ENCODE peak calls at places on chromosome 15, in nine cellular contexts. U is colonic mucosa, M is fibroblast of lung, X is MM.1S, A is IMR-90, J is SK-N-SH, E is endothelial cell of umbilical vein, I is keratinocyte, Q is K562. N is an unnamed sample.

GRCh38 chr15:63598467-63599400 is 1.5 kb downstream of the FBXL22 start:
- DNase-seq in U (peak), M (peak), X (no peak), A (no peak), J (peak), E (peak), I (no peak), Q (no peak), N (no peak)

GRCh38 chr15:69729167-69729748 is 276.6 kb downstream of the RPLP1 start:
- DNase-seq in U (peak), M (peak), X (peak), A (peak), J (peak), E (peak), I (no peak), Q (peak), N (peak)

GRCh38 chr15:73899197-73900128 is 26.1 kb downstream of the TBC1D21 start:
- DNase-seq in U (no peak), M (no peak), X (no peak), A (peak), J (peak), E (no peak), I (no peak), Q (no peak), N (no peak)

GRCh38 chr15:72047020-72047419 is 70.9 kb downstream of the MYO9A start:
- DNase-seq in U (no peak), M (no peak), X (no peak), A (peak), J (no peak), E (no peak), I (no peak), Q (no peak), N (no peak)

GRCh38 chr15:71743861-71744382 is 66.4 kb upstream of the NR2E3 start:
- DNase-seq in U (peak), M (peak), X (peak), A (peak), J (peak), E (peak), I (no peak), Q (peak), N (peak)

GRCh38 chr15:90046289-90046688 is 45.2 kb downstream of the ZNF710 start:
- DNase-seq in U (no peak), M (no peak), X (no peak), A (no peak), J (no peak), E (no peak), I (no peak), Q (no peak), N (no peak)

GRCh38 chr15:60299452-60300047 is 98.2 kb downstream of the ANXA2 start:
- DNase-seq in U (peak), M (peak), X (no peak), A (no peak), J (peak), E (no peak), I (peak), Q (peak), N (no peak)

GRCh38 chr15:29270169-29270955 is 740 bp upstream of the NSMCE3 start:
- DNase-seq in U (peak), M (peak), X (peak), A (peak), J (peak), E (no peak), I (no peak), Q (no peak), N (peak)

GRCh38 chr15:83776986-83777385 is 123.1 kb downstream of the ADAMTSL3 start:
- DNase-seq in U (no peak), M (no peak), X (no peak), A (no peak), J (no peak), E (no peak), I (no peak), Q (no peak), N (no peak)

GRCh38 chr15:70508561-70509281 is 254.6 kb downstream of the UACA start:
- DNase-seq in U (no peak), M (peak), X (no peak), A (peak), J (no peak), E (peak), I (no peak), Q (no peak), N (no peak)

GRCh38 chr15:40092416-40093223 is 16.1 kb downstream of the BMF start:
- DNase-seq in U (peak), M (peak), X (no peak), A (peak), J (peak), E (no peak), I (no peak), Q (no peak), N (no peak)

GRCh38 chr15:87752250-87752951 is 504.1 kb downstream of the NTRK3 start:
- DNase-seq in U (no peak), M (peak), X (no peak), A (peak), J (no peak), E (peak), I (peak), Q (no peak), N (no peak)

GRCh38 chr15:70726753-70727152 is 36.6 kb downstream of the UACA start:
- DNase-seq in U (no peak), M (no peak), X (no peak), A (peak), J (no peak), E (no peak), I (no peak), Q (no peak), N (no peak)

GRCh38 chr15:56739964-56740640 is 6.8 kb upstream of the ZNF280D start:
- DNase-seq in U (no peak), M (no peak), X (no peak), A (no peak), J (no peak), E (no peak), I (no peak), Q (no peak), N (peak)

GRCh38 chr15:74657846-74658245 is 38.0 kb downstream of the EDC3 start:
- DNase-seq in U (no peak), M (no peak), X (no peak), A (peak), J (no peak), E (no peak), I (no peak), Q (peak), N (no peak)

GRCh38 chr15:42612367-42612912 is 37.0 kb downstream of the STARD9 start:
- DNase-seq in U (no peak), M (no peak), X (no peak), A (no peak), J (no peak), E (no peak), I (no peak), Q (no peak), N (no peak)

GRCh38 chr15:44308415-44308814 is 19.9 kb downstream of the GOLM2 start:
- DNase-seq in U (no peak), M (no peak), X (peak), A (no peak), J (no peak), E (no peak), I (no peak), Q (no peak), N (no peak)

GRCh38 chr15:63611217-63611616 is 14.0 kb downstream of the FBXL22 start:
- DNase-seq in U (no peak), M (no peak), X (no peak), A (no peak), J (no peak), E (no peak), I (no peak), Q (no peak), N (no peak)

GRCh38 chr15:52717924-52718323 is 38.7 kb upstream of the ATOSA start:
- DNase-seq in U (no peak), M (no peak), X (no peak), A (no peak), J (no peak), E (no peak), I (no peak), Q (no peak), N (no peak)

GRCh38 chr15:56250626-56251025 is 6.9 kb upstream of the RFX7 start:
- DNase-seq in U (no peak), M (no peak), X (no peak), A (no peak), J (no peak), E (no peak), I (no peak), Q (no peak), N (no peak)

GRCh38 chr15:33580526-33580925 is 269.8 kb downstream of the RYR3 start:
- DNase-seq in U (no peak), M (no peak), X (no peak), A (no peak), J (no peak), E (no peak), I (no peak), Q (no peak), N (no peak)

GRCh38 chr15:35626984-35627383 is 81.0 kb upstream of the DPH6 start:
- DNase-seq in U (no peak), M (no peak), X (no peak), A (no peak), J (no peak), E (no peak), I (no peak), Q (no peak), N (no peak)

GRCh38 chr15:69782809-69783208 is 314.9 kb downstream of the TLE3 start:
- DNase-seq in U (no peak), M (no peak), X (no peak), A (no peak), J (no peak), E (no peak), I (no peak), Q (no peak), N (no peak)

GRCh38 chr15:36887214-36888017 is 212.9 kb downstream of the MEIS2 start:
- DNase-seq in U (no peak), M (no peak), X (no peak), A (no peak), J (no peak), E (no peak), I (no peak), Q (peak), N (no peak)

GRCh38 chr15:92034227-92034626 is 180.7 kb downstream of the SLCO3A1 start:
- DNase-seq in U (no peak), M (no peak), X (no peak), A (no peak), J (no peak), E (no peak), I (no peak), Q (no peak), N (no peak)

GRCh38 chr15:89139613-89140499 is 51.6 kb downstream of the ABHD2 start:
- DNase-seq in U (no peak), M (peak), X (no peak), A (no peak), J (peak), E (no peak), I (no peak), Q (no peak), N (no peak)

GRCh38 chr15:60004846-60005351 is 788 bp downstream of the FOXB1 start:
- DNase-seq in U (no peak), M (peak), X (no peak), A (peak), J (peak), E (peak), I (no peak), Q (no peak), N (peak)

GRCh38 chr15:49721091-49721490 is 100.2 kb downstream of the DTWD1 start:
- DNase-seq in U (no peak), M (no peak), X (no peak), A (no peak), J (peak), E (no peak), I (no peak), Q (no peak), N (no peak)

GRCh38 chr15:75049392-75049791 is 26.0 kb downstream of the PPCDC start:
- DNase-seq in U (no peak), M (peak), X (no peak), A (peak), J (peak), E (peak), I (no peak), Q (no peak), N (no peak)

GRCh38 chr15:36284911-36285310 is 294.5 kb upstream of the CDIN1 start:
- DNase-seq in U (no peak), M (no peak), X (no peak), A (no peak), J (no peak), E (no peak), I (no peak), Q (no peak), N (no peak)

GRCh38 chr15:77748078-77749064 is 115.7 kb upstream of the LINGO1 start:
- DNase-seq in U (peak), M (no peak), X (no peak), A (no peak), J (no peak), E (no peak), I (no peak), Q (peak), N (no peak)
- H3K4me3 ChIP-seq in U (no peak), M (no peak), X (peak), A (no peak), J (no peak), E (no peak), I (no peak), Q (no peak), N (no peak)

GRCh38 chr15:100245496-100245838 is 96.3 kb downstream of the ADAMTS17 start:
- DNase-seq in U (no peak), M (no peak), X (no peak), A (no peak), J (no peak), E (no peak), I (no peak), Q (no peak), N (no peak)

GRCh38 chr15:100244796-100245495 is 96.8 kb downstream of the ADAMTS17 start:
- DNase-seq in U (no peak), M (no peak), X (no peak), A (no peak), J (no peak), E (no peak), I (no peak), Q (no peak), N (no peak)

GRCh38 chr15:100242989-100243388 is 98.8 kb downstream of the ADAMTS17 start:
- DNase-seq in U (no peak), M (no peak), X (no peak), A (no peak), J (no peak), E (no peak), I (no peak), Q (no peak), N (no peak)

GRCh38 chr15:100245855-100246254 is 95.9 kb downstream of the ADAMTS17 start:
- DNase-seq in U (no peak), M (no peak), X (no peak), A (no peak), J (no peak), E (no peak), I (no peak), Q (no peak), N (no peak)

DNA sequence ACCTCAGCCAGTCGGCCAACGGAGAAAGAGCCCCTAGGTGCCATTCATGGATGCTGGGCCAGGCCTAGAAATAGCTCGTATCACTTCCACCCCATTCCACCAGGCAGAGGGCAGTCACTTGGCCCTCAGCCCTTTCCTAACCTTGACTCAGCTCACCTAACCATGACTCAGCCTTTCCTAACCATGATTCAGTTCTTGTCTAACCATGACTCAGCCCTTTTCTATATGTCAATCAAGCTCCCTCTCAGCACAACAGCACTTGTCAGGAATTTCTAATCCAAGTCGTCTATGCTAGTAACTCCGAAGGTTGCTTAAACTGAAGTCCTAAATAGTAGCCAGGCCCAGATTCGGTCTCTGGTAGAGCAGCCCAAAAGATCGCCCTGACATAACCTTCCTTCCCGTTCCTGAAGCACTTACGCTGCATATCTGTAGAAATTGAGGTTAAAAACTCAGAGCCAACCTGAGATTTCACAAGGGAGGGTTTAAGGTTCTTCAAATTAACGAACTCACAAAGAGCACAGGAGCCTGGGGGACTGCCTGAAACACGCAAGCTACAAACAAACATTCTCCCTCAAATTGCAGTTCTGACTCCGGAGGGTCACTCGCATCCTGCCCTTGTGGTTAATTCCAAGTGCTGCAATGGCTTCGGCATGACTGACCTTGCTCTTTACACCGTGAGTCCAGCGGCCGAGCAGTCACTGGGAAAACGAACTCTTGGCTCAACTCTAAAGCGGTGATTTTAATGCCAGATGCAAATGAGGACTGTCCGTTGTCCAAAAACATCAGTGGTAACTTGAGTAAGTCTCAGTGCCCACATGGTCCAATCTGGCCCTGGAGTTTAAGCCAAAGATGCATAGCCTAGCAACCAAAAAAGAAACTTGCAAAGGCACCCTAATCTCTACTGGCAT is 99.9 kb downstream of the ADAMTS17 start:
- DNase-seq in U (no peak), M (peak), X (no peak), A (no peak), J (no peak), E (no peak), I (peak), Q (peak), N (no peak)
- H3K9ac ChIP-seq in U (no peak), M (no peak), X (no peak), A (no peak), J (no peak), E (no peak), I (no peak), Q (no peak), N (no peak)

GRCh38 chr15:78619022-78619950 is 1.5 kb downstream of the CHRNA3 start:
- DNase-seq in U (no peak), M (no peak), X (no peak), A (no peak), J (peak), E (no peak), I (no peak), Q (no peak), N (no peak)

GRCh38 chr15:78620839-78621421 is at the start of gene CHRNA3:
- DNase-seq in U (no peak), M (no peak), X (no peak), A (no peak), J (peak), E (no peak), I (no peak), Q (no peak), N (peak)

GRCh38 chr15:78621810-78622402 is 1.1 kb upstream of the CHRNA3 start:
- DNase-seq in U (no peak), M (no peak), X (no peak), A (no peak), J (no peak), E (no peak), I (no peak), Q (no peak), N (peak)

GRCh38 chr15:78618490-78618934 is 2.3 kb downstream of the CHRNA3 start:
- DNase-seq in U (peak), M (peak), X (peak), A (peak), J (peak), E (peak), I (no peak), Q (peak), N (peak)

DNA sequence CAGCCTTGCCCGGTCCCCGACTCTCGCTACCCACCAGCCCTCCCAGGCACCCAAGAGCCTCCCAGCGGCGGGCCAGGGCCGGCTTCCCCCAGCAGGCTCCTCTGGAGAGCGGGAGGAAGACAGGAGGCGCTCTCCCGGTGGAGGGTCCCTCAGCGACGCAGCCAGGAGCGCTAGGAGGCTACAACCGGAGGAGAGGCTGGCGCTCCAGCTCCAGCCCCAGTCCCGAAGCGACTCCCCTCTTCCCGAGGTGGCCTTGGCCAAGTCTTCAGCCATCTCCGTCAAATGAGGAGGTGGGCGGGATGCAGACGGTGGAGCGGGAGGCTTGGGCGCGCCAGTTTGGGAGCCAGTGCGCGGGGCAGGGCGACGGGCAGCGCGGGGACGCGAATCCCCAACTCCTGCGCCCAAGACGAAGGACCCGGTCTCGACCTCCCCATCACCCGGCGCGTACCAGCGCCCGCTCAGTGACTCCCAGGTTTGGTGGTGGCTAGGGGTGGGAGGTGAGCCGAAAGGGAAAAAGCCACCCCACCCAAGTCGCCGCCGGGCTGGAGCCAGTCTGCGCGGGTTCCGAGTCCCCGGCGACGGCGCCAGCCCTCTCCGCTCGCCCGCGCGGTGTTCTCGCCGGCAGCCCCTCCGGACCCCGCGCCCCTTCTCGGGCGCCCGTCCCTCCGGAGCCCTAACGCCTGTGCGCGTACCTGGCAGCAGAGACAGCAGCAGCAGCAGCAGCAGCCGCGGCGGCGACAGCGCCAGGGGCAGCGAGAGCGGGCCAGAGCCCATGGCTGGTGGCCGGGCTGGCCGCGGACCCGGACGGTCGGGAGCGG is 566 bp downstream of the CHRNA3 start:
- DNase-seq in U (no peak), M (no peak), X (no peak), A (no peak), J (peak), E (no peak), I (no peak), Q (no peak), N (no peak)
- TF ChIP-seq CTCF in U (no peak), M (peak), X (no peak), A (peak), J (peak), E (peak), I (no peak), Q (peak), N (no peak)

GRCh38 chr15:67079361-67079760 is 14.0 kb downstream of the SMAD3 start:
- DNase-seq in U (no peak), M (no peak), X (no peak), A (peak), J (no peak), E (no peak), I (no peak), Q (no peak), N (no peak)

GRCh38 chr15:67077641-67078215 is 12.3 kb downstream of the SMAD3 start:
- DNase-seq in U (peak), M (no peak), X (no peak), A (no peak), J (no peak), E (no peak), I (no peak), Q (no peak), N (no peak)

GRCh38 chr15:67080900-67081431 is 15.6 kb downstream of the SMAD3 start:
- DNase-seq in U (peak), M (peak), X (peak), A (peak), J (no peak), E (peak), I (no peak), Q (peak), N (no peak)

GRCh38 chr15:67082007-67082536 is 16.7 kb downstream of the SMAD3 start:
- DNase-seq in U (peak), M (no peak), X (peak), A (no peak), J (no peak), E (peak), I (no peak), Q (no peak), N (no peak)

DNA sequence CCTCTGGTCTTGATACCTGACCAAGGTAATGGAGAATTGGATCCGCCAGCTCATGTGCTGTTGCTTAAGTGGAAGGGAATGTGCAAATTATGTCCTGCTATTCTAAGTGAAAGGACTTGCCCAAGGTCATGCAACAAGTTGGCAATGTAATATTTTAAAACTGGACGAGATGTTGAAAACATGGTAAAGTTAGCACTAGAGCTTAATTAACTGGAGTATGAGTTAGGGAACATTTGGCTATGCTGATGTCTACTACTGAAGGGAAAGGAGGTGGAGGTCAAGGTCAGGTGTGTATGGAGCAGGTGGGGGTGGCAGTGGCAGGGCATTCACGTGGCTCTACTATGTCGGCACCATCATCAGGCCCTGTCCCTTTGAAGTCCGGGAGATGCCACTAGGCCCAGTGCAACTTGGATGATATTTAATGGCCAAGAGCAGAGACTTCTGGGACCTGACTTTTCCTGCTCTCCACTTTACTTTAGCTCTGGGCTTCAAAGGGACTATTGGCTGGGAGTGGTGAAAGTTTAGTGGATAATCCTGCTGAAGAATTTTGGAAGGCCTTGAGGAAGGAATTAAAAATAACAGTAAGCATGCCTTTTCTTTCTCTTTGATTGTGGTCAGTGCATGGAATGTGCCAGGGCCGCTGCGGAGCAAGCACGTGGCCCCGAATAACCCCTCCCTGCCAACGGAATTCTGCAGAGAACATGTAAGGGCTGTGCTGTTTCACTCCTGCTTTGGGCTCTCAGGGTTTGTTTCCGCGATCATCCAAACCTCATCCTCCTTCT is 14.9 kb downstream of the SMAD3 start:
- DNase-seq in U (no peak), M (peak), X (peak), A (peak), J (no peak), E (no peak), I (no peak), Q (no peak), N (no peak)
- H3K4me3 ChIP-seq in U (no peak), M (no peak), X (peak), A (no peak), J (no peak), E (no peak), I (peak), Q (no peak), N (no peak)

N was measured in DND-41.